ENCODE peak calls at places on chromosomes 11 and 22, in four cellular contexts. V is GM13977, M is ovary, C is GM20000. A is an unnamed sample.

GRCh38 chr11:24828938-24829337 is 332.1 kb downstream of the LUZP2 start:
- DNase-seq in V (no peak), M (no peak), C (no peak), A (no peak)

GRCh38 chr11:103016031-103016430 is 60.5 kb upstream of the MMP13 start:
- DNase-seq in V (no peak), M (no peak), C (no peak), A (no peak)

GRCh38 chr11:71489311-71490043 is 36.5 kb downstream of the NADSYN1 start:
- DNase-seq in V (peak; percentile 87), M (peak; percentile 20), C (peak; percentile 83), A (peak; percentile 80)

GRCh38 chr11:65078151-65078550 is 5.7 kb downstream of the CDCA5 start:
- DNase-seq in V (peak; percentile 68), M (no peak), C (peak; percentile 63), A (peak; percentile 83)

GRCh38 chr11:131999084-131999483 is 628.7 kb downstream of the NTM start:
- DNase-seq in V (no peak), M (no peak), C (no peak), A (no peak)

GRCh38 chr11:105298630-105299029 is 159.1 kb upstream of the CARD18 start:
- DNase-seq in V (no peak), M (no peak), C (no peak), A (no peak)

GRCh38 chr11:36077886-36078685 is 134.2 kb downstream of the LDLRAD3 start:
- DNase-seq in V (no peak), M (no peak), C (no peak), A (no peak)

GRCh38 chr11:33734441-33735165 is 1.6 kb downstream of the CD59 start:
- DNase-seq in V (no peak), M (no peak), C (no peak), A (no peak)

GRCh38 chr11:111586305-111586915 is 15.8 kb upstream of the SIK2 start:
- DNase-seq in V (peak; percentile 43), M (peak; percentile 48), C (peak; percentile 50), A (peak; percentile 74)

GRCh38 chr22:46213052-46213451 is 37.0 kb downstream of the CDPF1 start:
- DNase-seq in V (no peak), M (no peak), C (no peak), A (peak; percentile 37)

DNA sequence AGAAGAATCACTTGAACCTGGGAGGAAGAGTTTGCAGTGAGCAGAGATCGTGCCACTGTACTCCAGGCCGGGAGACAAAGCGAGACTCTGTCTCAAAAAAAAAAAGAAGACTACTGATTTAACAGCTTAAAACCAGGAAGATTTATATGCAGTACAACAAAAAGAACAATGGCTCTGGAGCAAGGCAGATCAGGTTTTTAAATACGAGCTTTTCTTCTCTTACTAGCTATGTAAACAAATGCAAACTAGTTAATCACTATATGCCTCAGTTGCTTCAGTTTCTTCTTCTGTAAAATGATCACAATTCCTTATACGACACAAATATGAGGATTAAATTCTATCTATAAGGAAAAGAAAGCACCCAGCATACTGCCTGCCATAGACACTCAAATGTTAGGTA is 6.9 kb downstream of the FAM168A start:
- DNase-seq in V (no peak), M (no peak), C (no peak), A (no peak)
- TF ChIP-seq CTCF in V (no peak), M (no peak), C (no peak), A (no peak)

GRCh38 chr11:47233989-47234668 is 14.5 kb downstream of the ACP2 start:
- DNase-seq in V (no peak), M (peak; percentile 46), C (no peak), A (peak; percentile 19)
- TF ChIP-seq CTCF in V (peak; percentile 27), M (no peak), C (no peak), A (no peak)

DNA sequence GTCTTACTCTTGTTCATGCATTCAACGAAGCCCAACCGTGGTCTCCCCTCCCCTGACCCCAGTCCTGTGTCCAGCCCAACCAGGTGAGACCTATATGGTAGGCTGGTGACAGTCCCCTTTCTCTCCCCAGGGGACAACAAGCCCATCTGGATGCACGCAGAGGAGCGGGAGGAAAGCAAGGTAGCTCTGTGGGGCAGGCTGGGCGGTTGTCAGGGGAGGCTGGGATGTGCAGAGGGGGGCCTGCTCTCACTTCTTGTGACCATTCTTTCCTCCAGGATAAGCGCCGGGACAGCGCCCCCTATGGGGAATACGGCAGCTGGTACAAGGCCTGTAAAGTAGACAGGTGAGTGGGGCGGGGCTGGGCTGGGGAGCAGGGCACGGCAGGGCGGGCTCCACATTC is 3.5 kb upstream of the RAB1B start:
- DNase-seq in V (no peak), M (no peak), C (no peak), A (peak; percentile 68)
- TF ChIP-seq CTCF in V (peak; percentile 40), M (no peak), C (peak; percentile 28), A (peak; percentile 69)

DNA sequence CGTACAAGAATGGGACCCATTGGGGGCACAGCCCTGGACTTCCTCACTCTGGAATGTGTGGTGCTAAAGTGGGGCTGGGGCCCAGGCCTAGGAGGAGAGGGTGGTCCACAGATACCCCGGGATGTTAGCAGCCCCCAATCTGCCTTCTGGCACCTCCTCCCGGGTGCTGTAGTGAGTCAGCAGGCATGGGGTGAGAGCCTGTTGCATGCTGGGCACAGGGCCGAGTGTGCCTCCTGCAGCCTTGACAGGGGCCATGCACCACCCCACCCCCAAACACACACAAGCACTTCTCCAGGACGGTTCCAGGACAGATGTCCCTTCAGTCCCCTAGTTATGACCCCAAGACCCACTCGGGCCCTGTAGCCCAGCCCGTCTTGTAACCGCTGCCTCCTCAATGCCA is 23.5 kb upstream of the PHF21A start:
- DNase-seq in V (no peak), M (no peak), C (no peak), A (no peak)
- TF ChIP-seq CTCF in V (no peak), M (no peak), C (no peak), A (no peak)

GRCh38 chr22:38487946-38488345 is 18.2 kb downstream of the DDX17 start:
- DNase-seq in V (no peak), M (no peak), C (no peak), A (no peak)
- TF ChIP-seq CTCF in V (no peak), M (no peak), C (no peak), A (no peak)